ENCODE peak calls at places on chromosomes 7 and 10, in four cellular contexts. One of them, this sample, is unnamed.

GRCh38 chr10:128147669-128148068 is 21.4 kb upstream of the MKI67 start:
- DNase-seq in hippocampal formation: no peak
- DNase-seq in activated effector memory CD4-positive, alpha-beta T cell treated with Interleukin-2 at 50 U/mL for 16 hours: no peak
- DNase-seq in NCI-H510A: no peak
- DNase-seq in this sample: no peak

GRCh38 chr10:65891073-65891981 is 1034.5 kb upstream of the LRRTM3 start:
- DNase-seq in hippocampal formation: no peak
- DNase-seq in activated effector memory CD4-positive, alpha-beta T cell treated with Interleukin-2 at 50 U/mL for 16 hours: no peak
- DNase-seq in NCI-H510A: peak; percentile 13
- DNase-seq in this sample: no peak

GRCh38 chr7:66036788-66037187 is 38.8 kb upstream of the ASL start:
- DNase-seq in hippocampal formation: no peak
- DNase-seq in activated effector memory CD4-positive, alpha-beta T cell treated with Interleukin-2 at 50 U/mL for 16 hours: no peak
- DNase-seq in NCI-H510A: no peak
- DNase-seq in this sample: no peak

GRCh38 chr7:73646785-73647724 is 20.6 kb upstream of the VPS37D start:
- DNase-seq in hippocampal formation: no peak
- DNase-seq in activated effector memory CD4-positive, alpha-beta T cell treated with Interleukin-2 at 50 U/mL for 16 hours: no peak
- DNase-seq in NCI-H510A: no peak
- DNase-seq in this sample: no peak

GRCh38 chr10:50367732-50368131 is 116.4 kb upstream of the ASAH2 start:
- DNase-seq in hippocampal formation: no peak
- DNase-seq in activated effector memory CD4-positive, alpha-beta T cell treated with Interleukin-2 at 50 U/mL for 16 hours: no peak
- DNase-seq in NCI-H510A: no peak
- DNase-seq in this sample: no peak

GRCh38 chr7:115910541-115911164 is 119.9 kb downstream of the TFEC start:
- DNase-seq in hippocampal formation: peak; percentile 82
- DNase-seq in activated effector memory CD4-positive, alpha-beta T cell treated with Interleukin-2 at 50 U/mL for 16 hours: no peak
- DNase-seq in NCI-H510A: no peak
- DNase-seq in this sample: peak; percentile 49

GRCh38 chr7:151244871-151245346 is 3.6 kb downstream of the SMARCD3 start:
- DNase-seq in hippocampal formation: no peak
- DNase-seq in activated effector memory CD4-positive, alpha-beta T cell treated with Interleukin-2 at 50 U/mL for 16 hours: no peak
- DNase-seq in NCI-H510A: no peak
- DNase-seq in this sample: no peak

GRCh38 chr7:27640914-27641570 is 21.6 kb downstream of the HIBADH start:
- DNase-seq in hippocampal formation: no peak
- DNase-seq in activated effector memory CD4-positive, alpha-beta T cell treated with Interleukin-2 at 50 U/mL for 16 hours: no peak
- DNase-seq in NCI-H510A: no peak
- DNase-seq in this sample: peak; percentile 42

GRCh38 chr7:112157072-112157471 is 49.1 kb downstream of the DOCK4 start:
- DNase-seq in hippocampal formation: no peak
- DNase-seq in activated effector memory CD4-positive, alpha-beta T cell treated with Interleukin-2 at 50 U/mL for 16 hours: no peak
- DNase-seq in NCI-H510A: no peak
- DNase-seq in this sample: no peak

GRCh38 chr10:132452216-132452650 is 55.2 kb downstream of the PWWP2B start:
- DNase-seq in hippocampal formation: no peak
- DNase-seq in activated effector memory CD4-positive, alpha-beta T cell treated with Interleukin-2 at 50 U/mL for 16 hours: no peak
- DNase-seq in NCI-H510A: no peak
- DNase-seq in this sample: no peak

GRCh38 chr7:80134536-80135305 is at the start of gene GNAI1:
- DNase-seq in hippocampal formation: peak; percentile 65
- DNase-seq in activated effector memory CD4-positive, alpha-beta T cell treated with Interleukin-2 at 50 U/mL for 16 hours: no peak
- DNase-seq in NCI-H510A: peak; percentile 37
- DNase-seq in this sample: peak; percentile 73

GRCh38 chr7:52723606-52724005 is 311.8 kb upstream of the POM121L12 start:
- DNase-seq in hippocampal formation: no peak
- DNase-seq in activated effector memory CD4-positive, alpha-beta T cell treated with Interleukin-2 at 50 U/mL for 16 hours: no peak
- DNase-seq in NCI-H510A: no peak
- DNase-seq in this sample: no peak

GRCh38 chr7:137015015-137015414 is 146.6 kb downstream of the CHRM2 start:
- DNase-seq in hippocampal formation: no peak
- DNase-seq in activated effector memory CD4-positive, alpha-beta T cell treated with Interleukin-2 at 50 U/mL for 16 hours: no peak
- DNase-seq in NCI-H510A: no peak
- DNase-seq in this sample: no peak

GRCh38 chr7:22979861-22980260 is 34.1 kb downstream of the HYCC1 start:
- DNase-seq in hippocampal formation: no peak
- DNase-seq in activated effector memory CD4-positive, alpha-beta T cell treated with Interleukin-2 at 50 U/mL for 16 hours: no peak
- DNase-seq in NCI-H510A: no peak
- DNase-seq in this sample: no peak

GRCh38 chr10:110931769-110932381 is 12.5 kb downstream of the SHOC2 start:
- DNase-seq in hippocampal formation: no peak
- DNase-seq in activated effector memory CD4-positive, alpha-beta T cell treated with Interleukin-2 at 50 U/mL for 16 hours: no peak
- DNase-seq in NCI-H510A: no peak
- DNase-seq in this sample: no peak

GRCh38 chr10:133241501-133242205 is 4.0 kb downstream of the VENTX start:
- DNase-seq in hippocampal formation: no peak
- DNase-seq in activated effector memory CD4-positive, alpha-beta T cell treated with Interleukin-2 at 50 U/mL for 16 hours: no peak
- DNase-seq in NCI-H510A: no peak
- DNase-seq in this sample: no peak

GRCh38 chr10:58665361-58665760 is 152.7 kb downstream of the BICC1 start:
- DNase-seq in hippocampal formation: no peak
- DNase-seq in activated effector memory CD4-positive, alpha-beta T cell treated with Interleukin-2 at 50 U/mL for 16 hours: no peak
- DNase-seq in NCI-H510A: no peak
- DNase-seq in this sample: no peak

GRCh38 chr7:111050885-111051416 is 40.0 kb upstream of the LRRN3 start:
- DNase-seq in hippocampal formation: no peak
- DNase-seq in activated effector memory CD4-positive, alpha-beta T cell treated with Interleukin-2 at 50 U/mL for 16 hours: no peak
- DNase-seq in NCI-H510A: no peak
- DNase-seq in this sample: no peak

GRCh38 chr10:107767185-107767584 is 602.7 kb upstream of the SORCS1 start:
- DNase-seq in hippocampal formation: no peak
- DNase-seq in activated effector memory CD4-positive, alpha-beta T cell treated with Interleukin-2 at 50 U/mL for 16 hours: no peak
- DNase-seq in NCI-H510A: no peak
- DNase-seq in this sample: no peak